ENCODE peak calls at places on chromosome 13, in four cellular contexts. One of them, this sample, is unnamed.

GRCh38 chr13:45851171-45851889 is at the start of gene SIAH3:
- DNase-seq in GM12865: no peak
- DNase-seq in neural crest cell: no peak
- DNase-seq in uterus: no peak
- DNase-seq in this sample: no peak

GRCh38 chr13:23828086-23828485 is 61.1 kb downstream of the MIPEP start:
- DNase-seq in uterus: no peak
- DNase-seq in neural crest cell: no peak
- DNase-seq in GM12865: no peak
- DNase-seq in this sample: no peak

GRCh38 chr13:104577029-104577820 is 1511.0 kb upstream of the SLC10A2 start:
- DNase-seq in GM12865: no peak
- DNase-seq in neural crest cell: no peak
- DNase-seq in uterus: no peak
- DNase-seq in this sample: no peak

GRCh38 chr13:43245374-43245964 is 222.1 kb downstream of the DNAJC15 start:
- DNase-seq in uterus: no peak
- DNase-seq in neural crest cell: no peak
- DNase-seq in GM12865: no peak
- DNase-seq in this sample: no peak

GRCh38 chr13:108944760-108945159 is 315.3 kb downstream of the MYO16 start:
- DNase-seq in neural crest cell: no peak
- DNase-seq in GM12865: no peak
- DNase-seq in uterus: no peak
- DNase-seq in this sample: no peak

GRCh38 chr13:96573563-96573962 is 420.7 kb downstream of the OXGR1 start:
- DNase-seq in GM12865: no peak
- DNase-seq in neural crest cell: no peak
- DNase-seq in uterus: no peak
- DNase-seq in this sample: no peak

GRCh38 chr13:74080762-74081161 is 53.4 kb downstream of the KLF12 start:
- DNase-seq in neural crest cell: no peak
- DNase-seq in GM12865: no peak
- DNase-seq in uterus: no peak
- DNase-seq in this sample: no peak

GRCh38 chr13:74052402-74052928 is 81.7 kb downstream of the KLF12 start:
- DNase-seq in GM12865: no peak
- DNase-seq in uterus: no peak
- DNase-seq in neural crest cell: no peak
- DNase-seq in this sample: no peak

GRCh38 chr13:100298691-100299090 is 209.8 kb downstream of the PCCA start:
- DNase-seq in neural crest cell: no peak
- DNase-seq in GM12865: no peak
- DNase-seq in uterus: no peak
- DNase-seq in this sample: no peak

GRCh38 chr13:75091707-75092106 is 390.3 kb downstream of the TBC1D4 start:
- DNase-seq in neural crest cell: no peak
- DNase-seq in uterus: no peak
- DNase-seq in GM12865: peak; percentile 5
- DNase-seq in this sample: no peak

GRCh38 chr13:50809133-50810090 is 34.1 kb downstream of the DLEU7 start:
- DNase-seq in neural crest cell: no peak
- DNase-seq in GM12865: no peak
- DNase-seq in uterus: no peak
- DNase-seq in this sample: no peak
- TF ChIP-seq CTCF in neural crest cell: no peak
- TF ChIP-seq CTCF in GM12865: no peak
- TF ChIP-seq CTCF in uterus: no peak
- TF ChIP-seq CTCF in this sample: no peak

GRCh38 chr13:26786651-26787295 is 26.2 kb upstream of the GPR12 start:
- DNase-seq in neural crest cell: no peak
- DNase-seq in GM12865: no peak
- DNase-seq in uterus: no peak
- DNase-seq in this sample: no peak
- TF ChIP-seq CTCF in neural crest cell: no peak
- TF ChIP-seq CTCF in GM12865: no peak
- TF ChIP-seq CTCF in uterus: no peak
- TF ChIP-seq CTCF in this sample: no peak

DNA sequence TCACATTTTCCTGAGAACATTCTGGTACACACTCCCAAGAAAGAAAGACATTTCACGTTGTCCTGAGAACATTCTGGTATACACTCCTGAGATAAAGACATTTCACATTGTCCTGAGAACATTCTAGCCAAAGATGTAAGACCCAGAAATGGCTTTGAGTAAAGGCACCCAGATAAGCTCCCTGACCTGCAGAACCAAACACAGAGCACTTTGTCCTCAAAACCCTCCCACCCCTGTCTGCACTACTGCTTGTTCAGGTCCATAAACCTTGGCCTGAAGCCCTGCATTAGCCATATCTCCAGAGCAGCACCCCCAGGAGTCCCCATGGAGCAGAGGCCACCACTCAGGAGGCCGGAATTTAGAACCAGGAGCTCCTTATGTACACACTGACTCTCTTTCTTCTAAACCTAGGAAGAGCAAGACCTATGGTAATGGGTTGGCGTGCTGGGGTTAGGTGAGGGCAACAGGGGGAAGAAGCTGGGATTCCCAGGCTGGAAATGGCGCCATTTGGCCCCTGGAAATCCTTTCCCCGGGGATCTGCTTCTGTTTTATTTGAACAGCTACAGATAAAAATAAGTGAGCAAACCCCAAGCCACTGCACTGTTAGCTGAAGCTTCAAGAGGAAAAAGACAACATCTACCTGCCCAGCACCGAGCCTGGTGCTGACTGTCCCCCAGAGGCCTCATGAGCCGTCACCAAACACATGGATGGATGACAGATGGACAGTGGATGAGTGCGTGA is 13.7 kb downstream of the GAS6 start:
- DNase-seq in uterus: peak; percentile 4
- DNase-seq in neural crest cell: no peak
- DNase-seq in GM12865: no peak
- DNase-seq in this sample: no peak
- TF ChIP-seq CTCF in uterus: no peak
- TF ChIP-seq CTCF in neural crest cell: no peak
- TF ChIP-seq CTCF in GM12865: no peak
- TF ChIP-seq CTCF in this sample: no peak

DNA sequence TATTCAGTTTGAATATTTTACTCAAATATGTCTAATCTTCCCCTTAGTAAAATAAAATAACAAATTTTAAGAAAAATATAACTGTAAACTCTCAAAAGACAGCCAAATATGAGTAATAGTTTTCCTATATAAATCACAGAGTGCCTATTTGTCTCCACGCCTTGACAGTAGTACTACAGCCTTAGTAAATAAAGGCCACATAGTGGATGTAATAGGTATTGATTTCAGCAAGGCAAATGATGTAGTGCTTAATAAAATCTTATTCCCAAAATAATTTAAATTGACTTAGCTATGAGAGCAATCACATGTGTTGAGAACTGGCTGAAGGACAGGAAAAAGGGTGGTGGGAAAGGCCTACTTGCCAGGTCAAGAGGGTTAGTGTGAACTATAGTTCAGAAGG is 747.2 kb downstream of the OLFM4 start:
- DNase-seq in GM12865: no peak
- DNase-seq in uterus: no peak
- DNase-seq in neural crest cell: no peak
- DNase-seq in this sample: no peak
- TF ChIP-seq CTCF in GM12865: no peak
- TF ChIP-seq CTCF in uterus: no peak
- TF ChIP-seq CTCF in neural crest cell: peak; percentile 41
- TF ChIP-seq CTCF in this sample: no peak

GRCh38 chr13:89951341-89951740 is 1396.1 kb upstream of the MIR17HG start:
- DNase-seq in neural crest cell: no peak
- DNase-seq in uterus: no peak
- DNase-seq in GM12865: no peak
- DNase-seq in this sample: peak; percentile 43
- TF ChIP-seq CTCF in neural crest cell: no peak
- TF ChIP-seq CTCF in uterus: no peak
- TF ChIP-seq CTCF in GM12865: no peak
- TF ChIP-seq CTCF in this sample: no peak